ENCODE peak calls at places on chromosomes 16 and 17, in eight cellular contexts. One of them, this sample, is unnamed.

GRCh38 chr17:17349724-17350106 is 46.5 kb downstream of the NT5M start:
- DNase-seq in transverse colon: no peak
- DNase-seq in lower lobe of right lung: no peak
- DNase-seq in GM23248: no peak
- DNase-seq in tibial artery: peak; percentile 52
- DNase-seq in A549: no peak
- DNase-seq in tibial nerve: no peak
- DNase-seq in upper lobe of right lung: peak; percentile 41
- DNase-seq in this sample: no peak

GRCh38 chr16:23448392-23448791 is 4.6 kb downstream of the COG7 start:
- DNase-seq in transverse colon: peak; percentile 21
- DNase-seq in lower lobe of right lung: no peak
- DNase-seq in GM23248: peak; percentile 21
- DNase-seq in tibial artery: no peak
- DNase-seq in A549: peak; percentile 22
- DNase-seq in tibial nerve: no peak
- DNase-seq in upper lobe of right lung: no peak
- DNase-seq in this sample: no peak

GRCh38 chr17:78644971-78645370 is 67.8 kb upstream of the DNAH17 start:
- DNase-seq in transverse colon: no peak
- DNase-seq in lower lobe of right lung: no peak
- DNase-seq in GM23248: no peak
- DNase-seq in tibial artery: no peak
- DNase-seq in A549: no peak
- DNase-seq in tibial nerve: no peak
- DNase-seq in upper lobe of right lung: no peak
- DNase-seq in this sample: no peak

GRCh38 chr16:47644661-47645060 is 183.5 kb downstream of the PHKB start:
- DNase-seq in transverse colon: no peak
- DNase-seq in lower lobe of right lung: no peak
- DNase-seq in GM23248: peak; percentile 26
- DNase-seq in tibial artery: no peak
- DNase-seq in A549: no peak
- DNase-seq in tibial nerve: no peak
- DNase-seq in upper lobe of right lung: no peak
- DNase-seq in this sample: no peak

GRCh38 chr17:81164464-81165245 is 652 bp upstream of the PVALEF start:
- DNase-seq in transverse colon: no peak
- DNase-seq in lower lobe of right lung: peak; percentile 39
- DNase-seq in GM23248: no peak
- DNase-seq in tibial artery: no peak
- DNase-seq in A549: no peak
- DNase-seq in tibial nerve: no peak
- DNase-seq in upper lobe of right lung: no peak
- DNase-seq in this sample: peak; percentile 59

GRCh38 chr17:17553217-17554195 is 38.0 kb downstream of the PEMT start:
- DNase-seq in transverse colon: no peak
- DNase-seq in lower lobe of right lung: no peak
- DNase-seq in GM23248: no peak
- DNase-seq in tibial artery: no peak
- DNase-seq in A549: no peak
- DNase-seq in tibial nerve: no peak
- DNase-seq in upper lobe of right lung: no peak
- DNase-seq in this sample: peak; percentile 60

GRCh38 chr17:63445571-63446217 is 412 bp downstream of the CYB561 start:
- DNase-seq in transverse colon: peak; percentile 62
- DNase-seq in lower lobe of right lung: peak; percentile 58
- DNase-seq in GM23248: peak; percentile 84
- DNase-seq in tibial artery: no peak
- DNase-seq in A549: peak; percentile 76
- DNase-seq in tibial nerve: no peak
- DNase-seq in upper lobe of right lung: peak; percentile 81
- DNase-seq in this sample: peak; percentile 81

GRCh38 chr17:19933221-19933620 is 44.4 kb downstream of the AKAP10 start:
- DNase-seq in transverse colon: no peak
- DNase-seq in lower lobe of right lung: no peak
- DNase-seq in GM23248: no peak
- DNase-seq in tibial artery: no peak
- DNase-seq in A549: no peak
- DNase-seq in tibial nerve: no peak
- DNase-seq in upper lobe of right lung: no peak
- DNase-seq in this sample: no peak

GRCh38 chr17:65370669-65371126 is 190.8 kb downstream of the AXIN2 start:
- DNase-seq in transverse colon: peak; percentile 84
- DNase-seq in lower lobe of right lung: no peak
- DNase-seq in GM23248: no peak
- DNase-seq in tibial artery: no peak
- DNase-seq in A549: peak; percentile 17
- DNase-seq in tibial nerve: no peak
- DNase-seq in upper lobe of right lung: no peak
- DNase-seq in this sample: no peak

GRCh38 chr16:59021751-59022150 is 287.6 kb upstream of the GOT2 start:
- DNase-seq in transverse colon: no peak
- DNase-seq in lower lobe of right lung: no peak
- DNase-seq in GM23248: no peak
- DNase-seq in tibial artery: no peak
- DNase-seq in A549: peak; percentile 5
- DNase-seq in tibial nerve: no peak
- DNase-seq in upper lobe of right lung: no peak
- DNase-seq in this sample: no peak

GRCh38 chr17:38898812-38899348 is 26.5 kb upstream of the LASP1NB start:
- DNase-seq in transverse colon: peak; percentile 72
- DNase-seq in lower lobe of right lung: peak; percentile 70
- DNase-seq in GM23248: no peak
- DNase-seq in tibial artery: no peak
- DNase-seq in A549: no peak
- DNase-seq in tibial nerve: no peak
- DNase-seq in upper lobe of right lung: peak; percentile 74
- DNase-seq in this sample: peak; percentile 87

GRCh38 chr17:79749156-79749815 is 18.5 kb downstream of the ENPP7 start:
- DNase-seq in transverse colon: no peak
- DNase-seq in lower lobe of right lung: no peak
- DNase-seq in GM23248: peak; percentile 89
- DNase-seq in tibial artery: no peak
- DNase-seq in A549: peak; percentile 30
- DNase-seq in tibial nerve: no peak
- DNase-seq in upper lobe of right lung: no peak
- DNase-seq in this sample: no peak

GRCh38 chr17:29149431-29150064 is 30.6 kb downstream of the MYO18A start:
- DNase-seq in transverse colon: peak; percentile 33
- DNase-seq in lower lobe of right lung: no peak
- DNase-seq in GM23248: peak; percentile 38
- DNase-seq in tibial artery: peak; percentile 76
- DNase-seq in A549: no peak
- DNase-seq in tibial nerve: no peak
- DNase-seq in upper lobe of right lung: no peak
- DNase-seq in this sample: no peak

GRCh38 chr17:74371653-74372147 is 4.4 kb downstream of the GPR142 start:
- DNase-seq in transverse colon: no peak
- DNase-seq in lower lobe of right lung: no peak
- DNase-seq in GM23248: no peak
- DNase-seq in tibial artery: no peak
- DNase-seq in A549: no peak
- DNase-seq in tibial nerve: no peak
- DNase-seq in upper lobe of right lung: no peak
- DNase-seq in this sample: no peak

GRCh38 chr16:86346034-86346433 is 164.3 kb upstream of the FOXF1 start:
- DNase-seq in transverse colon: no peak
- DNase-seq in lower lobe of right lung: no peak
- DNase-seq in GM23248: no peak
- DNase-seq in tibial artery: no peak
- DNase-seq in A549: no peak
- DNase-seq in tibial nerve: no peak
- DNase-seq in upper lobe of right lung: no peak
- DNase-seq in this sample: no peak

GRCh38 chr17:9917801-9918200 is 12.7 kb upstream of the RCVRN start:
- DNase-seq in transverse colon: no peak
- DNase-seq in lower lobe of right lung: no peak
- DNase-seq in GM23248: no peak
- DNase-seq in tibial artery: no peak
- DNase-seq in A549: no peak
- DNase-seq in tibial nerve: no peak
- DNase-seq in upper lobe of right lung: no peak
- DNase-seq in this sample: peak; percentile 77

GRCh38 chr17:44916781-44917241 is 1.5 kb upstream of the GFAP start:
- DNase-seq in transverse colon: peak; percentile 28
- DNase-seq in lower lobe of right lung: peak; percentile 50
- DNase-seq in GM23248: peak; percentile 71
- DNase-seq in tibial artery: peak; percentile 78
- DNase-seq in A549: no peak
- DNase-seq in tibial nerve: no peak
- DNase-seq in upper lobe of right lung: peak; percentile 66
- DNase-seq in this sample: no peak

GRCh38 chr17:3986270-3986938 is 22.2 kb upstream of the ATP2A3 start:
- DNase-seq in transverse colon: no peak
- DNase-seq in lower lobe of right lung: peak; percentile 29
- DNase-seq in GM23248: no peak
- DNase-seq in tibial artery: no peak
- DNase-seq in A549: no peak
- DNase-seq in tibial nerve: no peak
- DNase-seq in upper lobe of right lung: peak; percentile 27
- DNase-seq in this sample: no peak

GRCh38 chr17:48100591-48101011 is 677 bp downstream of the CBX1 start:
- DNase-seq in transverse colon: peak; percentile 54
- DNase-seq in lower lobe of right lung: peak; percentile 64
- DNase-seq in GM23248: peak; percentile 77
- DNase-seq in tibial artery: peak; percentile 76
- DNase-seq in A549: peak; percentile 79
- DNase-seq in tibial nerve: no peak
- DNase-seq in upper lobe of right lung: peak; percentile 76
- DNase-seq in this sample: no peak

GRCh38 chr16:15653227-15653626 is 3.2 kb downstream of the NDE1 start:
- DNase-seq in transverse colon: peak; percentile 20
- DNase-seq in lower lobe of right lung: no peak
- DNase-seq in GM23248: peak; percentile 93
- DNase-seq in tibial artery: no peak
- DNase-seq in A549: no peak
- DNase-seq in tibial nerve: no peak
- DNase-seq in upper lobe of right lung: no peak
- DNase-seq in this sample: no peak

GRCh38 chr17:31690118-31690517 is 168.9 kb downstream of the COPRS start:
- DNase-seq in transverse colon: no peak
- DNase-seq in lower lobe of right lung: no peak
- DNase-seq in GM23248: peak; percentile 21
- DNase-seq in tibial artery: no peak
- DNase-seq in A549: no peak
- DNase-seq in tibial nerve: no peak
- DNase-seq in upper lobe of right lung: no peak
- DNase-seq in this sample: no peak

GRCh38 chr16:10122546-10122945 is 59.7 kb downstream of the GRIN2A start:
- DNase-seq in transverse colon: no peak
- DNase-seq in lower lobe of right lung: no peak
- DNase-seq in GM23248: peak; percentile 2
- DNase-seq in tibial artery: no peak
- DNase-seq in A549: peak; percentile 14
- DNase-seq in tibial nerve: no peak
- DNase-seq in upper lobe of right lung: no peak
- DNase-seq in this sample: no peak

GRCh38 chr17:36117505-36118382 is 14.1 kb downstream of the CCL4 start:
- DNase-seq in transverse colon: peak; percentile 34
- DNase-seq in lower lobe of right lung: no peak
- DNase-seq in GM23248: no peak
- DNase-seq in tibial artery: no peak
- DNase-seq in A549: no peak
- DNase-seq in tibial nerve: no peak
- DNase-seq in upper lobe of right lung: no peak
- DNase-seq in this sample: no peak

GRCh38 chr16:12120331-12120981 is 143.9 kb downstream of the SNX29 start:
- DNase-seq in transverse colon: peak; percentile 13
- DNase-seq in lower lobe of right lung: no peak
- DNase-seq in GM23248: no peak
- DNase-seq in tibial artery: peak; percentile 82
- DNase-seq in A549: no peak
- DNase-seq in tibial nerve: no peak
- DNase-seq in upper lobe of right lung: peak; percentile 21
- DNase-seq in this sample: no peak

GRCh38 chr17:66191607-66192377 is at the start of gene CEP112:
- DNase-seq in transverse colon: peak; percentile 85
- DNase-seq in lower lobe of right lung: peak; percentile 84
- DNase-seq in GM23248: peak; percentile 80
- DNase-seq in tibial artery: peak; percentile 73
- DNase-seq in A549: peak; percentile 79
- DNase-seq in tibial nerve: peak; percentile 35
- DNase-seq in upper lobe of right lung: peak; percentile 89
- DNase-seq in this sample: peak; percentile 91

GRCh38 chr16:27109666-27110523 is 43.2 kb downstream of the C16orf82 start:
- DNase-seq in transverse colon: peak; percentile 90
- DNase-seq in lower lobe of right lung: peak; percentile 75
- DNase-seq in GM23248: peak; percentile 85
- DNase-seq in tibial artery: peak; percentile 76
- DNase-seq in A549: peak; percentile 55
- DNase-seq in tibial nerve: peak; percentile 59
- DNase-seq in upper lobe of right lung: peak; percentile 81
- DNase-seq in this sample: peak; percentile 92
- H3K27ac ChIP-seq in transverse colon: peak overlapping the region; percentile 70
- H3K27ac ChIP-seq in lower lobe of right lung: no peak overlapping the region
- H3K27ac ChIP-seq in GM23248: no peak overlapping the region
- H3K27ac ChIP-seq in tibial artery: no peak overlapping the region
- H3K27ac ChIP-seq in A549: peak overlapping the region; percentile 25
- H3K27ac ChIP-seq in tibial nerve: no peak overlapping the region
- H3K27ac ChIP-seq in upper lobe of right lung: no peak overlapping the region
- H3K27ac ChIP-seq in this sample: no peak overlapping the region

DNA sequence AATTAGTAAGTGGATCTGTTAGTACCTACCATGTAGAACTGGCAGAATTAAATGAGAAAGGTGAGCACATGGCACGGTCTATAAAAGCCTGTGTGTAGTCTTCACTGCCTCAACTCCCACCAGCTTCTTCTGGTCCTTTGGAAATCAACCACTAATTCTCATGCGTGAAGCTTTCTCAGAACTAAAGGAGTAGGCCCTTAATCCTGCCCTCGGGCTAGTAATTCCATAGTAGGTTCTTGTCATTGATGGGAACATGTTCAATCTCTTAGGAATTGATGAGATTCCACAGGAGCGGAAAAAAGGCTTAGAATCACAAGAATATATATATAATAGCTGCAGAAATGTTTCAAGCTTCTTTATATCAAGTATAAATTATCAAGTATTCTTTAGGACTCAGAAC is 21.7 kb downstream of the CDR2 start:
- DNase-seq in transverse colon: no peak
- DNase-seq in lower lobe of right lung: no peak
- DNase-seq in GM23248: peak; percentile 5
- DNase-seq in tibial artery: no peak
- DNase-seq in A549: no peak
- DNase-seq in tibial nerve: no peak
- DNase-seq in upper lobe of right lung: no peak
- DNase-seq in this sample: no peak
- H3K9me3 ChIP-seq in transverse colon: no peaks in the 10 kb centered on the region
- H3K9me3 ChIP-seq in lower lobe of right lung: no peaks in the 10 kb centered on the region
- H3K9me3 ChIP-seq in GM23248: no peaks in the 10 kb centered on the region
- H3K9me3 ChIP-seq in tibial artery: no peaks in the 10 kb centered on the region
- H3K9me3 ChIP-seq in A549: no peaks in the 10 kb centered on the region
- H3K9me3 ChIP-seq in tibial nerve: no peaks in the 10 kb centered on the region
- H3K9me3 ChIP-seq in upper lobe of right lung: no peaks in the 10 kb centered on the region
- H3K9me3 ChIP-seq in this sample: no peaks in the 10 kb centered on the region

GRCh38 chr16:66881014-66881417 is 701 bp downstream of the PDP2 start:
- DNase-seq in transverse colon: no peak
- DNase-seq in lower lobe of right lung: no peak
- DNase-seq in GM23248: peak; percentile 63
- DNase-seq in tibial artery: no peak
- DNase-seq in A549: no peak
- DNase-seq in tibial nerve: no peak
- DNase-seq in upper lobe of right lung: no peak
- DNase-seq in this sample: no peak
- H3K27ac ChIP-seq in transverse colon: peak overlapping the region; percentile 68
- H3K27ac ChIP-seq in lower lobe of right lung: peak overlapping the region; percentile 81
- H3K27ac ChIP-seq in GM23248: no peak overlapping the region
- H3K27ac ChIP-seq in tibial artery: peak overlapping the region; percentile 78
- H3K27ac ChIP-seq in A549: peak overlapping the region; percentile 76
- H3K27ac ChIP-seq in tibial nerve: peak overlapping the region; percentile 83
- H3K27ac ChIP-seq in upper lobe of right lung: peak overlapping the region; percentile 90
- H3K27ac ChIP-seq in this sample: peak overlapping the region; percentile 73

GRCh38 chr16:57747091-57747490 is 11.5 kb downstream of the KATNB1 start:
- DNase-seq in transverse colon: no peak
- DNase-seq in lower lobe of right lung: peak; percentile 23
- DNase-seq in GM23248: no peak
- DNase-seq in tibial artery: no peak
- DNase-seq in A549: no peak
- DNase-seq in tibial nerve: no peak
- DNase-seq in upper lobe of right lung: no peak
- DNase-seq in this sample: no peak
- H3K9me3 ChIP-seq in transverse colon: no peaks in the 10 kb centered on the region
- H3K9me3 ChIP-seq in lower lobe of right lung: no peaks in the 10 kb centered on the region
- H3K9me3 ChIP-seq in GM23248: no peaks in the 10 kb centered on the region
- H3K9me3 ChIP-seq in tibial artery: no peaks in the 10 kb centered on the region
- H3K9me3 ChIP-seq in A549: no peaks in the 10 kb centered on the region
- H3K9me3 ChIP-seq in tibial nerve: no peaks in the 10 kb centered on the region
- H3K9me3 ChIP-seq in upper lobe of right lung: no peaks in the 10 kb centered on the region
- H3K9me3 ChIP-seq in this sample: no peaks in the 10 kb centered on the region